ENCODE peak calls at places on chromosomes 7 and 10, in ten cellular contexts. B is foreskin fibroblast, O is K562, P is kidney, S is kidney epithelial cell, C is left ventricle myocardium inferior, Q is A549, W is pancreas, H is lower leg skin, M is coronary artery. A is an unnamed sample.

GRCh38 chr10:43137701-43137970 is 609 bp upstream of the CSGALNACT2 start:
- DNase-seq in B (peak; percentile 59), O (peak; percentile 59), P (peak; percentile 83), S (no peak), C (peak; percentile 52), Q (peak; percentile 32), W (no peak), H (no peak), M (no peak), A (no peak)

GRCh38 chr10:89600041-89600440 is 45.0 kb downstream of the PANK1 start:
- DNase-seq in B (no peak), O (no peak), P (no peak), S (no peak), C (no peak), Q (no peak), W (no peak), H (no peak), M (no peak), A (no peak)

GRCh38 chr7:117110480-117111315 is 157.4 kb downstream of the ST7 start:
- DNase-seq in B (no peak), O (no peak), P (no peak), S (no peak), C (no peak), Q (no peak), W (no peak), H (no peak), M (no peak), A (no peak)

GRCh38 chr10:30456262-30456661 is 22.3 kb downstream of the MAP3K8 start:
- DNase-seq in B (no peak), O (no peak), P (no peak), S (no peak), C (peak; percentile 22), Q (no peak), W (no peak), H (no peak), M (no peak), A (no peak)

GRCh38 chr7:122886357-122887081 is at the start of gene CADPS2:
- DNase-seq in B (peak; percentile 49), O (peak; percentile 69), P (peak; percentile 95), S (peak; percentile 42), C (peak; percentile 85), Q (peak; percentile 50), W (peak; percentile 92), H (peak; percentile 58), M (peak; percentile 91), A (peak; percentile 45)

GRCh38 chr10:103969436-103969835 is 2.5 kb downstream of the SLK start:
- DNase-seq in B (no peak), O (peak; percentile 5), P (no peak), S (no peak), C (no peak), Q (no peak), W (no peak), H (no peak), M (no peak), A (no peak)

GRCh38 chr10:5317547-5318107 is 47.1 kb upstream of the UCN3 start:
- DNase-seq in B (no peak), O (peak; percentile 62), P (no peak), S (peak; percentile 94), C (no peak), Q (peak; percentile 85), W (no peak), H (no peak), M (no peak), A (peak; percentile 80)

GRCh38 chr10:86535057-86535882 is 13.7 kb upstream of the WAPL start:
- DNase-seq in B (peak; percentile 29), O (peak; percentile 86), P (peak; percentile 92), S (no peak), C (peak; percentile 87), Q (peak; percentile 77), W (peak; percentile 90), H (peak; percentile 60), M (peak; percentile 75), A (no peak)

GRCh38 chr10:124678566-124679240 is 65.5 kb downstream of the FAM53B start:
- DNase-seq in B (no peak), O (no peak), P (peak; percentile 58), S (no peak), C (peak; percentile 15), Q (no peak), W (no peak), H (no peak), M (no peak), A (no peak)

GRCh38 chr7:137625197-137625596 is 221.6 kb downstream of the DGKI start:
- DNase-seq in B (no peak), O (no peak), P (no peak), S (no peak), C (no peak), Q (peak; percentile 9), W (no peak), H (no peak), M (no peak), A (no peak)

GRCh38 chr7:131354390-131354789 is 26.7 kb downstream of the MKLN1 start:
- DNase-seq in B (no peak), O (no peak), P (no peak), S (no peak), C (no peak), Q (no peak), W (no peak), H (no peak), M (no peak), A (no peak)

DNA sequence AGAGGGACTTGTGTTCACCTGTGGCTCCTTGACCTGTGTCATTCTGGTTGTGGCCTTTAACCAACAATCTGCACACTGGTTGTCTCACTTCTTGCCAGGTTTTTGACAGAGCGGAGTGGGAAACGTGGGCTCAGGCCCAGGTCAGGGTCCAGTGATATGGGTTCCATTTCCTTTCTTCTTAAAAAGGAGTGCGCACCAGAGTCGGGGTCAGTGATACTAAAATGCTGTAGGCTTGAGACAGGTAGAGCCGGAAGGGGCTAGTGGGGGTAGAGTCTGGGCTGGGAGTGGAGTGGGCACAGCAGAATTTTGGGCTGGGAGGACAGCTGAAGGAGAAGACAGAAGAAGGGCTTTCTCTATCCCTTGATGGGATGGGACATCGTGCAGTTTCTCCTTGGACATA is 61.2 kb downstream of the SH2D4B start:
- DNase-seq in B (no peak), O (no peak), P (no peak), S (no peak), C (no peak), Q (no peak), W (no peak), H (no peak), M (peak; percentile 54), A (no peak)
- H3K4me3 ChIP-seq in B (no peak overlapping the region), O (no peak overlapping the region), P (no peak overlapping the region), S (no peak overlapping the region), C (no peak overlapping the region), Q (no peak overlapping the region), W (no peak overlapping the region), H (no peak overlapping the region), M (no peak overlapping the region), A (no peak overlapping the region)

DNA sequence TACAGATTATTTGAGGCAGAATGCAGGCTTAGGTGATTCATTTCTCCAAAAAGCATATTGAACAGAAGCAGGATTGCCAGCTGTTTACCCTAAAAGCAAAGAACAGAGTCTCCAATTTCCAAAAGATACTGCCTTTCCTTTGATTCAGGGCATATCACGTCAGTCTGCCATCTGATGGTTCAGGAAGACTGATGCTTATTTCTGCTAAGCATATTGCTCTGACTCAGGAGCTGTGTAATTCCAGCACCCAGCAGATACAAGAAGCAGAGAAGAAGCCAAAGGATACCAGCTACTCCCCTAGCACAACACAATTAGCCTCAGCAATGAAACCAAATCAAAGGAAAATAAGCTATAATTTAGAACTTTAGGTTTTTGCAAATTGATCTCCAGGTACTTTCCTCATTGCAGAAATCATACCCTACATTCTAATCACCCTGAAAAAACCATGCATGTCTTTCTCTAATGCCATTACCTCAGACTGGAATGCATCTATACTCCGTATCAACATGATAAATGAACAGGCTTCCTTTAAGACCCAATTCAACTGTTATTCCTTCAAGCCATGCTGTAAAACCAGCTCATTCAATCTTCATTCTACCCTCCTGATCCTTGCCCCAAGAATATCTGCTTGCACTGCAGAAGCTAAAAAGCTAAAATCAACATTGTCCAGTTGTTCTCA is 55.1 kb downstream of the ABI1 start:
- DNase-seq in B (peak; percentile 35), O (no peak), P (no peak), S (no peak), C (no peak), Q (no peak), W (no peak), H (no peak), M (no peak), A (no peak)
- TF ChIP-seq CTCF in B (no peak), O (no peak), P (no peak), S (no peak), C (no peak), Q (no peak), W (no peak), H (no peak), M (no peak), A (no peak)

GRCh38 chr7:114786455-114786854 is 135.4 kb upstream of the MDFIC start:
- DNase-seq in B (no peak), O (no peak), P (no peak), S (no peak), C (no peak), Q (no peak), W (no peak), H (no peak), M (no peak), A (no peak)

GRCh38 chr7:114789942-114790341 is 132.0 kb upstream of the MDFIC start:
- DNase-seq in B (peak; percentile 92), O (no peak), P (no peak), S (peak; percentile 12), C (no peak), Q (no peak), W (no peak), H (no peak), M (no peak), A (peak; percentile 18)

GRCh38 chr7:114789161-114789560 is 132.7 kb upstream of the MDFIC start:
- DNase-seq in B (peak; percentile 38), O (no peak), P (no peak), S (no peak), C (no peak), Q (no peak), W (no peak), H (no peak), M (no peak), A (no peak)

GRCh38 chr7:114785496-114785895 is 136.4 kb upstream of the MDFIC start:
- DNase-seq in B (peak; percentile 32), O (no peak), P (no peak), S (no peak), C (no peak), Q (no peak), W (no peak), H (no peak), M (no peak), A (no peak)

DNA sequence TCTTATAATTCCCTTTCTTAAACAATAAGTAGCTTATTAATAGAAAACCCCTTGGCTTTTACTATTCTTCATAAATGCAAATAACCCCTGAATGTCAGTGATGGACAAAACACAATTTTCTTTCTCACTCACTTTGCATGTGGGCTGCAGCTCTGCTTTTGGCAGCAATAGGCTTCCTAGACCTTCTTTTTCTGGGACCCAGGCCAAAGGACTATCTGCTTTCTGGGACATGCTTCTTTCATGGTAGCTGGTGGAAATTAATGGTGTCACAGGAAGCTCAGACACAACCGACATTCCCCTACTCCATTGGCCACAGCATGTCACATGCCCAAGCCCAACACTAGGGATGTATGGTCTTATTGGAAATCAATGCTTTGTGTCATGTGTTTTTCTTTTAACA is 134.3 kb upstream of the MDFIC start:
- DNase-seq in B (no peak), O (no peak), P (no peak), S (no peak), C (no peak), Q (no peak), W (no peak), H (no peak), M (no peak), A (no peak)
- H3K4me3 ChIP-seq in B (no peak overlapping the region), O (no peak overlapping the region), P (no peak overlapping the region), S (no peak overlapping the region), C (no peak overlapping the region), Q (no peak overlapping the region), W (no peak overlapping the region), H (no peak overlapping the region), M (no peak overlapping the region), A (no peak overlapping the region)

GRCh38 chr7:150733734-150734095 is 3.5 kb upstream of the GIMAP5 start:
- DNase-seq in B (no peak), O (no peak), P (no peak), S (no peak), C (no peak), Q (no peak), W (no peak), H (no peak), M (no peak), A (no peak)
- TF ChIP-seq CTCF in B (no peak), O (no peak), P (no peak), S (no peak), C (no peak), Q (no peak), W (no peak), H (no peak), M (no peak), A (no peak)